ENCODE peak calls at places on chromosomes 1 and 21, in seven cellular contexts. N, M, S, I, Q, P and V are unnamed samples. For H3K27me3, the result is how much of the 10 kb centered on the place peaks cover.

GRCh38 chr1:219119839-219120238 is 53.8 kb upstream of the LYPLAL1 start:
- DNase-seq in N (no peak), M (no peak), S (no peak), I (no peak), Q (no peak), P (no peak), V (no peak)

GRCh38 chr1:178958491-178958890 is 67.2 kb upstream of the FAM20B start:
- DNase-seq in N (no peak), M (no peak), S (no peak), I (no peak), Q (no peak), P (no peak), V (no peak)

GRCh38 chr1:19370453-19371170 is 58.5 kb downstream of the SLC66A1 start:
- DNase-seq in N (no peak), M (no peak), S (no peak), I (no peak), Q (no peak), P (no peak), V (no peak)

GRCh38 chr1:178688244-178688643 is 36.8 kb upstream of the RALGPS2 start:
- DNase-seq in N (no peak), M (no peak), S (peak), I (peak), Q (no peak), P (no peak), V (no peak)

GRCh38 chr21:36769051-36769867 is 70.3 kb downstream of the SIM2 start:
- DNase-seq in N (no peak), M (no peak), S (peak), I (no peak), Q (no peak), P (no peak), V (no peak)

GRCh38 chr1:53327183-53327941 is 508 bp downstream of the LRP8 start:
- DNase-seq in N (peak), M (peak), S (no peak), I (no peak), Q (no peak), P (no peak), V (peak)

GRCh38 chr1:1420654-1421134 is 382 bp downstream of the ANKRD65 start:
- DNase-seq in N (no peak), M (no peak), S (no peak), I (no peak), Q (no peak), P (no peak), V (no peak)

GRCh38 chr1:117967900-117968299 is 38.4 kb downstream of the WDR3 start:
- DNase-seq in N (peak), M (no peak), S (peak), I (no peak), Q (no peak), P (no peak), V (no peak)

GRCh38 chr1:73306899-73307555 is 890.9 kb downstream of the LRRIQ3 start:
- DNase-seq in N (no peak), M (no peak), S (no peak), I (no peak), Q (no peak), P (no peak), V (no peak)

GRCh38 chr1:7186382-7187120 is 401.3 kb downstream of the CAMTA1 start:
- DNase-seq in N (no peak), M (no peak), S (no peak), I (no peak), Q (no peak), P (no peak), V (no peak)

GRCh38 chr1:38451541-38451993 is 405.0 kb upstream of the POU3F1 start:
- DNase-seq in N (no peak), M (peak), S (no peak), I (no peak), Q (no peak), P (no peak), V (no peak)

GRCh38 chr1:933603-933940 is 9.8 kb downstream of the SAMD11 start:
- DNase-seq in N (no peak), M (peak), S (no peak), I (no peak), Q (no peak), P (no peak), V (no peak)

GRCh38 chr21:46005481-46005881 is 23.9 kb downstream of the COL6A1 start:
- DNase-seq in N (no peak), M (no peak), S (no peak), I (no peak), Q (no peak), P (no peak), V (peak)

GRCh38 chr1:9121891-9122409 is 7.0 kb downstream of the GPR157 start:
- DNase-seq in N (no peak), M (no peak), S (no peak), I (no peak), Q (no peak), P (no peak), V (no peak)

GRCh38 chr1:77281491-77282186 is at the start of gene AK5:
- DNase-seq in N (peak), M (peak), S (peak), I (peak), Q (no peak), P (no peak), V (no peak)

GRCh38 chr1:164765993-164766720 is 207.2 kb downstream of the PBX1 start:
- DNase-seq in N (no peak), M (no peak), S (peak), I (no peak), Q (no peak), P (no peak), V (no peak)

GRCh38 chr1:43981135-43981491 is 2.1 kb downstream of the B4GALT2 start:
- DNase-seq in N (no peak), M (no peak), S (no peak), I (no peak), Q (no peak), P (no peak), V (no peak)

GRCh38 chr1:56452027-56453011 is 127.0 kb downstream of the PLPP3 start:
- DNase-seq in N (no peak), M (no peak), S (no peak), I (no peak), Q (no peak), P (no peak), V (no peak)

GRCh38 chr1:179156026-179156425 is 73.5 kb downstream of the ABL2 start:
- DNase-seq in N (no peak), M (no peak), S (no peak), I (no peak), Q (no peak), P (no peak), V (no peak)

GRCh38 chr1:236534164-236534651 is 10.4 kb downstream of the LGALS8 start:
- DNase-seq in N (no peak), M (no peak), S (peak), I (no peak), Q (no peak), P (no peak), V (no peak)

GRCh38 chr1:95369985-95370670 is 136.1 kb downstream of the RWDD3 start:
- DNase-seq in N (peak), M (no peak), S (no peak), I (no peak), Q (no peak), P (no peak), V (no peak)

GRCh38 chr1:34740161-34740875 is 14.5 kb upstream of the GJB5 start:
- DNase-seq in N (no peak), M (peak), S (no peak), I (no peak), Q (no peak), P (no peak), V (peak)

GRCh38 chr1:234564035-234565029 is 45.6 kb downstream of the IRF2BP2 start:
- DNase-seq in N (no peak), M (no peak), S (peak), I (no peak), Q (peak), P (peak), V (peak)

GRCh38 chr1:228987736-228988506 is 252.6 kb downstream of the RHOU start:
- DNase-seq in N (no peak), M (no peak), S (no peak), I (no peak), Q (no peak), P (no peak), V (no peak)

GRCh38 chr21:22174746-22175145 is 1176.5 kb downstream of the NCAM2 start:
- DNase-seq in N (no peak), M (no peak), S (no peak), I (no peak), Q (no peak), P (no peak), V (no peak)

GRCh38 chr1:52140633-52141512 is 1.0 kb upstream of the ZFYVE9 start:
- DNase-seq in N (no peak), M (no peak), S (peak), I (no peak), Q (no peak), P (no peak), V (no peak)

DNA sequence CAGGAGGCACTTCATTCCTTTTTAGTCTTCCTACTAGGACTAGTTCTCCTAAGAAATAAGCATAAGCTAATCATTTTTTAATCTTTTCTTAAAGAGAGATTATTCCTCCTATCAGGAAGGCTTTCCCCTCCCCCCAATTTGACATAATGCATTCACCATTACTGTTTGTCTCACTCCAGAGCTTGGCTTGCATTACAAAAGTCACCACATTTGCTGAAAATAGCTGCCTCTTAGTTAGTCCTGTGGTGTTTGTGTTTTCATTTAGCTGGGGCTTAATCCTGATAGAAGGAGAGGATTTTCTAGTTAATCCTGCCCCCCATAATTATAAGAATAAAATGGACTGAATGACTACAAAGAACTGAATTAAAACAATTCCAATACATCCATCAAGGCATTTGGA is 307.1 kb upstream of the RRP15 start:
- DNase-seq in N (no peak), M (peak), S (no peak), I (no peak), Q (no peak), P (no peak), V (no peak)
- TF ChIP-seq CTCF in N (no peak), M (no peak), S (no peak), I (no peak), Q (no peak), P (no peak), V (no peak)

DNA sequence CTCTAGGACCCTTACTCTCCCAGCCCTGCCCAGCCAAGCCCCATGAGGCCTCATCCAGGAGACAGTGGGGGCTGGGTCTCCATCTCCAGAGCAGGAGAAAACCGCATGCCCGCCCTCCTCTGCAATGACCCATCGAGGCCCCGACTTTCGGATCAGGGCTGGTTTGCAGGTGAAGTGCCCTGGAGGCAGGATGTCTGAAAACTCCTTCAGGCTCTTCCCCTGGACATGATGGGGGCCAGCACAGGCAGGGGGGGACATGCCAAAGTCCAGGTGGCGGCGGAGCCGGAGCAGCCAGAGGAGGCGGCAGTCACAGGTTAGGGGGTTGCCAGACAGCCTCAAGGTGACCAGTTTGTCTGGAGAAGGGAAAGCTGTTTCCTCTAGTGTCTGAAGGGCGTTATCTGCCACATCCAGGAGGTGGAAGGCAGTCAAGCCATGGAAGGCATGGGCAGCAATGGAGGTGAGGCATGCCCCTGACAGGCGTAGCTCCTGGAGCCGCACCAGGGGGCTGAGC is 3.9 kb downstream of the LINGO4 start:
- DNase-seq in N (no peak), M (no peak), S (no peak), I (no peak), Q (no peak), P (no peak), V (no peak)
- H3K27me3 ChIP-seq in N (under half), M (under half), S (half or more), I (under half), Q (under half), P (under half), V (under half)

GRCh38 chr1:187471555-187471954 is 642.8 kb downstream of the PLA2G4A start:
- DNase-seq in N (no peak), M (no peak), S (peak), I (no peak), Q (no peak), P (no peak), V (no peak)

GRCh38 chr1:187481581-187482148 is 652.9 kb downstream of the PLA2G4A start:
- DNase-seq in N (peak), M (no peak), S (no peak), I (no peak), Q (no peak), P (no peak), V (no peak)

GRCh38 chr1:187477103-187477502 is 648.4 kb downstream of the PLA2G4A start:
- DNase-seq in N (no peak), M (no peak), S (peak), I (no peak), Q (no peak), P (no peak), V (no peak)

GRCh38 chr1:187474266-187474665 is 645.5 kb downstream of the PLA2G4A start:
- DNase-seq in N (peak), M (no peak), S (peak), I (no peak), Q (no peak), P (no peak), V (no peak)

DNA sequence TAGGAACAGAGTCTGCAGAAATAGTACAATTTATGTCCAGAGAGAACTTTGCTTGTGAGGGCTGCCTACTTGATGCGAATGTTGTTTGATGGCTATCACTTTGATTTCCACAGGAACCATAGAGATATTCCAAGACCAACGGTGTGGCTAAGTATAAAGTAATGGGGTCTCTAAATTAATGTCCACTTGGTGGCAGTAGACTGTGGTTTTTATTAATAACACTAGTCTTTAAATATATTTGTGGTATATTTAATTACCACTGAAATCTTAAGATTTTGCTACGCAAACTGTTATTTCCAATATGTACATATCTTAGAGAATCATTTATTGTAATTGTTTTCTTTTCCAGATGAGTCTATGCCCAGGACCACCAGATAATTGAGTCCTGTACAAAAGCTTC is 647.9 kb downstream of the PLA2G4A start:
- DNase-seq in N (no peak), M (peak), S (peak), I (no peak), Q (no peak), P (no peak), V (no peak)
- TF ChIP-seq CTCF in N (peak), M (peak), S (no peak), I (no peak), Q (peak), P (peak), V (peak)

DNA sequence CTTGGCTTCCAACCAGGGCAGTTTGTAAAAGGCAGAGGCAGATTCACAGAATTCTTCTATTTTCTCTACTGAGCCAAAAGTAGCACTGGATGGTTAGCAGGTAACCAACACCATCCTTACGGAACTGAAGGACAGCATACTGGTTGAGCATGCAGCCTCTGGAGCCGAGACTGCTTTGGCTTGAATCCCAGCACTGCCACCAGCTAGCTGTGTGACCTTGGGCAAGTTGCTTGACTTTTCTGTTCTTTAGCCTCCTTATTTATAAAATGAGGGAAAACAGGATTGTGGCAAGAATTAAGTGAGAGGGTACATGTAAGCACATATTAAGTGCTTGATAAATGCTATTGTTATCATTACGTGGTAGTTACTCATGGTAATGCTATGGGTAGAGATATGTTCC is 19.5 kb downstream of the CACNA1S start:
- DNase-seq in N (no peak), M (no peak), S (no peak), I (no peak), Q (no peak), P (no peak), V (no peak)
- H3K27me3 ChIP-seq in N (under half), M (under half), S (under half), I (under half), Q (under half), P (under half), V (under half)

GRCh38 chr1:109282952-109283747 is at the start of gene PSRC1:
- DNase-seq in N (peak), M (peak), S (peak), I (peak), Q (peak), P (no peak), V (peak)
- TF ChIP-seq CTCF in N (peak), M (peak), S (no peak), I (peak), Q (peak), P (peak), V (peak)

GRCh38 chr1:3417954-3418353 is 36.5 kb upstream of the ARHGEF16 start:
- DNase-seq in N (no peak), M (no peak), S (no peak), I (no peak), Q (no peak), P (no peak), V (no peak)

GRCh38 chr1:3420218-3420951 is 34.1 kb upstream of the ARHGEF16 start:
- DNase-seq in N (no peak), M (no peak), S (no peak), I (no peak), Q (no peak), P (no peak), V (no peak)

GRCh38 chr1:3417082-3417728 is 37.3 kb upstream of the ARHGEF16 start:
- DNase-seq in N (no peak), M (no peak), S (no peak), I (no peak), Q (no peak), P (no peak), V (no peak)

GRCh38 chr1:3418600-3418999 is 35.9 kb upstream of the ARHGEF16 start:
- DNase-seq in N (no peak), M (no peak), S (no peak), I (no peak), Q (no peak), P (no peak), V (no peak)

DNA sequence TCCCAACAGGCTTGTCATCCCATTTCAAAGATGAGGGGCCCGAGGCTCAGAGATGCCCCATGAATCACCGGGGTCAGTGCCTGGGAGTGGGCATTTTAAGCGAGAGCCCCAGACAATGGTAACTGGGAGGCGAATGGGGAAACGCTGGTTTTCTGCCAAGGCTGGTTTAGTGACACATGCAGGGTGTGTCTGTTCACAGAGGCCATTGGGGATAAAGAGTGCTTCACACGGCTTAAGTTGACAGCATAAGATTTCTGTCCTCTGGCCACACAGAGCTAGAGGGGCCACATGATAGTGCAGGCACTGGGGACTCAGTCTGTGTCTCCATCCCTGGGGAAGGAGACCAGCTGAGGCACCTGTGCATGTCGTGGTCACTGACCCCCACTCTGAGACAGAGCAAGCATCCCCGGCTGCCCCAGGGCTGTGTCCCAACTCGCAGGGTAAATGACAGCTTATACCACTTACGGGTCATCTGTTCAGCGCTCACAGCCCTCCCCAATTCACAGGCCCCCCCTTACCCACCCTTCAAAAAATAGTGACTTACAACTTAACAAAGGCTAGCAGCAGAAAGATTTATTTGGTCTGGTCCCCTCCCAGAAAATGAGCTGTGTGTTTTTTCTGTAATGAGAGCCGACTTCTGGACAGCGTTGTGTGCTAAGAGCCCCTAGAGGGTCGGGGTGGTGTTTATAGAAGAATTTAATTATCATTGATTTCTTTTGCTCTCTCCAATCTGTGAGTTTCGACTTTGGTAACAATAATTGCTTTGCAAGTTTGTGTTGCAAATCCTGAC is 34.9 kb upstream of the ARHGEF16 start:
- DNase-seq in N (no peak), M (no peak), S (no peak), I (no peak), Q (no peak), P (no peak), V (no peak)
- H3K27me3 ChIP-seq in N (under half), M (under half), S (under half), I (under half), Q (under half), P (under half), V (under half)